ENCODE peak calls at places on chromosomes 3 and 15, in six cellular contexts. H is activated T-helper 1 cell treated with Interleukin-2 at 50 U/mL for 16 hours, Z is tibial nerve, S is NCI-H524, M is RWPE2, Y is GM10248. V is an unnamed sample.
A peak's percentile ranks its signal among the peaks of the same experiment; 100 is the strongest.

GRCh38 chr15:28456476-28457395 is 76.0 kb downstream of the GOLGA8G start:
- DNase-seq in H (no peak), Z (no peak), S (no peak), M (peak; percentile 84), Y (no peak), V (peak; percentile 4)

GRCh38 chr3:52367891-52368880 is 52.1 kb downstream of the DNAH1 start:
- DNase-seq in H (no peak), Z (no peak), S (no peak), M (no peak), Y (no peak), V (no peak)

GRCh38 chr3:32593903-32594525 is 23.4 kb upstream of the DYNC1LI1 start:
- DNase-seq in H (no peak), Z (no peak), S (no peak), M (no peak), Y (no peak), V (no peak)

GRCh38 chr3:71133874-71134273 is 449.7 kb downstream of the FOXP1 start:
- DNase-seq in H (no peak), Z (no peak), S (no peak), M (no peak), Y (no peak), V (no peak)

GRCh38 chr15:31343831-31344230 is 17.2 kb downstream of the KLF13 start:
- DNase-seq in H (no peak), Z (no peak), S (no peak), M (no peak), Y (no peak), V (no peak)

GRCh38 chr15:64046347-64047153 is at the start of gene DAPK2:
- DNase-seq in H (peak; percentile 52), Z (peak; percentile 35), S (peak; percentile 70), M (peak; percentile 78), Y (peak; percentile 93), V (peak; percentile 58)

GRCh38 chr15:80582816-80583423 is 112.2 kb upstream of the ABHD17C start:
- DNase-seq in H (no peak), Z (no peak), S (no peak), M (peak; percentile 55), Y (no peak), V (no peak)

GRCh38 chr3:73605388-73605787 is 19.4 kb downstream of the PDZRN3 start:
- DNase-seq in H (no peak), Z (no peak), S (no peak), M (no peak), Y (no peak), V (no peak)

GRCh38 chr3:183218826-183219225 is 34.2 kb upstream of the B3GNT5 start:
- DNase-seq in H (no peak), Z (no peak), S (no peak), M (no peak), Y (no peak), V (no peak)

GRCh38 chr15:73495171-73495570 is 52.2 kb downstream of the REC114 start:
- DNase-seq in H (no peak), Z (no peak), S (no peak), M (no peak), Y (no peak), V (no peak)

GRCh38 chr3:24521306-24522154 is 26.9 kb upstream of the THRB start:
- DNase-seq in H (no peak), Z (peak; percentile 16), S (peak; percentile 43), M (peak; percentile 62), Y (no peak), V (peak; percentile 31)

GRCh38 chr3:188832961-188833615 is 338.7 kb upstream of the TPRG1 start:
- DNase-seq in H (no peak), Z (peak; percentile 26), S (no peak), M (no peak), Y (no peak), V (no peak)

GRCh38 chr3:108090066-108090700 is 648 bp downstream of the CD47 start:
- DNase-seq in H (peak; percentile 33), Z (peak; percentile 24), S (peak; percentile 68), M (no peak), Y (peak; percentile 40), V (peak; percentile 56)